ENCODE peak calls at places on chromosomes 4 and X, in ten cellular contexts. One of them, this sample, is unnamed.

GRCh38 chr4:89737888-89738287 is 99.1 kb downstream of the SNCA start:
- DNase-seq in lower leg skin: no peak
- DNase-seq in Peyer's patch: no peak
- DNase-seq in body of pancreas: no peak
- DNase-seq in NB4: no peak
- DNase-seq in A549: no peak
- DNase-seq in tibial nerve: no peak
- DNase-seq in ovary: no peak
- DNase-seq in sigmoid colon: no peak
- DNase-seq in thyroid gland: no peak
- DNase-seq in this sample: no peak

GRCh38 chrX:29397506-29397905 is 810.3 kb downstream of the IL1RAPL1 start:
- DNase-seq in lower leg skin: no peak
- DNase-seq in Peyer's patch: no peak
- DNase-seq in body of pancreas: no peak
- DNase-seq in NB4: no peak
- DNase-seq in A549: no peak
- DNase-seq in tibial nerve: no peak
- DNase-seq in ovary: no peak
- DNase-seq in sigmoid colon: no peak
- DNase-seq in thyroid gland: no peak
- DNase-seq in this sample: no peak

GRCh38 chrX:12564221-12564620 is 227.0 kb upstream of the PRPS2 start:
- DNase-seq in lower leg skin: no peak
- DNase-seq in Peyer's patch: no peak
- DNase-seq in body of pancreas: no peak
- DNase-seq in NB4: no peak
- DNase-seq in A549: no peak
- DNase-seq in tibial nerve: no peak
- DNase-seq in ovary: no peak
- DNase-seq in sigmoid colon: no peak
- DNase-seq in thyroid gland: no peak
- DNase-seq in this sample: no peak

GRCh38 chr4:27176881-27177280 is 316.2 kb downstream of the STIM2 start:
- DNase-seq in lower leg skin: no peak
- DNase-seq in Peyer's patch: no peak
- DNase-seq in body of pancreas: no peak
- DNase-seq in NB4: no peak
- DNase-seq in A549: no peak
- DNase-seq in tibial nerve: no peak
- DNase-seq in ovary: no peak
- DNase-seq in sigmoid colon: no peak
- DNase-seq in thyroid gland: no peak
- DNase-seq in this sample: no peak

GRCh38 chrX:130770615-130771014 is 132.4 kb downstream of the ENOX2 start:
- DNase-seq in lower leg skin: no peak
- DNase-seq in Peyer's patch: no peak
- DNase-seq in body of pancreas: no peak
- DNase-seq in NB4: peak
- DNase-seq in A549: no peak
- DNase-seq in tibial nerve: no peak
- DNase-seq in ovary: no peak
- DNase-seq in sigmoid colon: no peak
- DNase-seq in thyroid gland: no peak
- DNase-seq in this sample: no peak

GRCh38 chr4:41692717-41693345 is 55.7 kb downstream of the PHOX2B start:
- DNase-seq in lower leg skin: no peak
- DNase-seq in Peyer's patch: no peak
- DNase-seq in body of pancreas: peak
- DNase-seq in NB4: peak
- DNase-seq in A549: peak
- DNase-seq in tibial nerve: no peak
- DNase-seq in ovary: peak
- DNase-seq in sigmoid colon: peak
- DNase-seq in thyroid gland: peak
- DNase-seq in this sample: no peak

GRCh38 chr4:24321151-24321550 is 263.2 kb downstream of the DHX15 start:
- DNase-seq in lower leg skin: no peak
- DNase-seq in Peyer's patch: no peak
- DNase-seq in body of pancreas: no peak
- DNase-seq in NB4: no peak
- DNase-seq in A549: no peak
- DNase-seq in tibial nerve: no peak
- DNase-seq in ovary: no peak
- DNase-seq in sigmoid colon: no peak
- DNase-seq in thyroid gland: no peak
- DNase-seq in this sample: no peak

GRCh38 chr4:113604955-113605354 is 156.6 kb downstream of the CAMK2D start:
- DNase-seq in lower leg skin: no peak
- DNase-seq in Peyer's patch: no peak
- DNase-seq in body of pancreas: no peak
- DNase-seq in NB4: no peak
- DNase-seq in A549: peak
- DNase-seq in tibial nerve: no peak
- DNase-seq in ovary: no peak
- DNase-seq in sigmoid colon: no peak
- DNase-seq in thyroid gland: no peak
- DNase-seq in this sample: no peak

GRCh38 chrX:69109706-69110635 is 55.3 kb downstream of the PJA1 start:
- DNase-seq in lower leg skin: peak
- DNase-seq in Peyer's patch: no peak
- DNase-seq in body of pancreas: no peak
- DNase-seq in NB4: no peak
- DNase-seq in A549: peak
- DNase-seq in tibial nerve: peak
- DNase-seq in ovary: no peak
- DNase-seq in sigmoid colon: no peak
- DNase-seq in thyroid gland: no peak
- DNase-seq in this sample: peak

GRCh38 chrX:111322231-111322855 is 52.1 kb upstream of the CAPN6 start:
- DNase-seq in lower leg skin: no peak
- DNase-seq in Peyer's patch: no peak
- DNase-seq in body of pancreas: no peak
- DNase-seq in NB4: peak
- DNase-seq in A549: no peak
- DNase-seq in tibial nerve: no peak
- DNase-seq in ovary: no peak
- DNase-seq in sigmoid colon: no peak
- DNase-seq in thyroid gland: no peak
- DNase-seq in this sample: no peak

GRCh38 chr4:43776371-43776770 is 672.2 kb downstream of the KCTD8 start:
- DNase-seq in lower leg skin: no peak
- DNase-seq in Peyer's patch: no peak
- DNase-seq in body of pancreas: no peak
- DNase-seq in NB4: peak
- DNase-seq in A549: peak
- DNase-seq in tibial nerve: no peak
- DNase-seq in ovary: no peak
- DNase-seq in sigmoid colon: no peak
- DNase-seq in thyroid gland: no peak
- DNase-seq in this sample: no peak

GRCh38 chr4:117421706-117422105 is 336.3 kb upstream of the TRAM1L1 start:
- DNase-seq in lower leg skin: no peak
- DNase-seq in Peyer's patch: no peak
- DNase-seq in body of pancreas: no peak
- DNase-seq in NB4: no peak
- DNase-seq in A549: no peak
- DNase-seq in tibial nerve: no peak
- DNase-seq in ovary: no peak
- DNase-seq in sigmoid colon: no peak
- DNase-seq in thyroid gland: no peak
- DNase-seq in this sample: no peak

GRCh38 chr4:48472794-48473193 is 10.3 kb upstream of the SLC10A4 start:
- DNase-seq in lower leg skin: no peak
- DNase-seq in Peyer's patch: no peak
- DNase-seq in body of pancreas: no peak
- DNase-seq in NB4: no peak
- DNase-seq in A549: no peak
- DNase-seq in tibial nerve: no peak
- DNase-seq in ovary: no peak
- DNase-seq in sigmoid colon: no peak
- DNase-seq in thyroid gland: no peak
- DNase-seq in this sample: no peak

GRCh38 chr4:73019462-73020047 is 50.0 kb downstream of the COX18 start:
- DNase-seq in lower leg skin: no peak
- DNase-seq in Peyer's patch: no peak
- DNase-seq in body of pancreas: no peak
- DNase-seq in NB4: peak
- DNase-seq in A549: peak
- DNase-seq in tibial nerve: no peak
- DNase-seq in ovary: no peak
- DNase-seq in sigmoid colon: no peak
- DNase-seq in thyroid gland: peak
- DNase-seq in this sample: no peak

GRCh38 chrX:68916891-68917290 is 88.1 kb downstream of the EFNB1 start:
- DNase-seq in lower leg skin: no peak
- DNase-seq in Peyer's patch: no peak
- DNase-seq in body of pancreas: no peak
- DNase-seq in NB4: no peak
- DNase-seq in A549: no peak
- DNase-seq in tibial nerve: no peak
- DNase-seq in ovary: no peak
- DNase-seq in sigmoid colon: no peak
- DNase-seq in thyroid gland: no peak
- DNase-seq in this sample: no peak

GRCh38 chr4:6472387-6473263 is at the start of gene PPP2R2C:
- DNase-seq in lower leg skin: peak
- DNase-seq in Peyer's patch: no peak
- DNase-seq in body of pancreas: no peak
- DNase-seq in NB4: no peak
- DNase-seq in A549: peak
- DNase-seq in tibial nerve: no peak
- DNase-seq in ovary: no peak
- DNase-seq in sigmoid colon: peak
- DNase-seq in thyroid gland: no peak
- DNase-seq in this sample: peak

GRCh38 chr4:27003602-27004238 is 143.1 kb downstream of the STIM2 start:
- DNase-seq in lower leg skin: no peak
- DNase-seq in Peyer's patch: no peak
- DNase-seq in body of pancreas: no peak
- DNase-seq in NB4: peak
- DNase-seq in A549: no peak
- DNase-seq in tibial nerve: no peak
- DNase-seq in ovary: no peak
- DNase-seq in sigmoid colon: no peak
- DNase-seq in thyroid gland: no peak
- DNase-seq in this sample: no peak

GRCh38 chrX:6708676-6709075 is 173.8 kb upstream of the VCX3A start:
- DNase-seq in lower leg skin: no peak
- DNase-seq in Peyer's patch: no peak
- DNase-seq in body of pancreas: no peak
- DNase-seq in NB4: no peak
- DNase-seq in A549: no peak
- DNase-seq in tibial nerve: no peak
- DNase-seq in ovary: no peak
- DNase-seq in sigmoid colon: no peak
- DNase-seq in thyroid gland: no peak
- DNase-seq in this sample: no peak

DNA sequence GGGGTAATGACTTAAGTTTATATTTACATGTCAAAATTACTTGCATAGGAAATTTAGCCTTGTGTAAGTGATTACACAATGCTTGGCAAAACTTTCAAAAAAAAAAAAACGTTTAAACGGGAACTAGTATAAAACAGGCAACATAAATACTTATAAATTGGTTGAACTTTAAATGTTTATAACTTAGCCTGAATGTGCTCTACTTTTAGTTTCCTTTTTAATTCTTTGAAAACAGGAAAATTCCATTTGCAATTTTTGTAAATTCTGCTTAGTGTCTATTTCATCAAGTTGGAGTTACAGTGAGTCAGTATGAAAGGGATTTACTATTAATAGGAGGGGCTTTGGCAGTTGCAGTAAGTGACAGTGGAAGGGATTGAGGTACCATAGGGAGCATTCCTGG is 2.6 kb downstream of the STAG2 start:
- DNase-seq in lower leg skin: no peak
- DNase-seq in Peyer's patch: no peak
- DNase-seq in body of pancreas: no peak
- DNase-seq in NB4: peak
- DNase-seq in A549: no peak
- DNase-seq in tibial nerve: no peak
- DNase-seq in ovary: no peak
- DNase-seq in sigmoid colon: no peak
- DNase-seq in thyroid gland: no peak
- DNase-seq in this sample: no peak
- H3K4me3 ChIP-seq in lower leg skin: no peak
- H3K4me3 ChIP-seq in Peyer's patch: peak
- H3K4me3 ChIP-seq in body of pancreas: no peak
- H3K4me3 ChIP-seq in NB4: peak
- H3K4me3 ChIP-seq in A549: no peak
- H3K4me3 ChIP-seq in tibial nerve: no peak
- H3K4me3 ChIP-seq in ovary: no peak
- H3K4me3 ChIP-seq in sigmoid colon: peak
- H3K4me3 ChIP-seq in thyroid gland: no peak
- H3K4me3 ChIP-seq in this sample: no peak

GRCh38 chr4:1032861-1033260 is 21.4 kb downstream of the FGFRL1 start:
- DNase-seq in lower leg skin: no peak
- DNase-seq in Peyer's patch: no peak
- DNase-seq in body of pancreas: no peak
- DNase-seq in NB4: no peak
- DNase-seq in A549: no peak
- DNase-seq in tibial nerve: no peak
- DNase-seq in ovary: no peak
- DNase-seq in sigmoid colon: no peak
- DNase-seq in thyroid gland: no peak
- DNase-seq in this sample: no peak
- TF ChIP-seq POLR2A in lower leg skin: no peak
- TF ChIP-seq POLR2A in Peyer's patch: no peak
- TF ChIP-seq POLR2A in body of pancreas: no peak
- TF ChIP-seq POLR2A in NB4: no peak
- TF ChIP-seq POLR2A in A549: no peak
- TF ChIP-seq POLR2A in tibial nerve: no peak
- TF ChIP-seq POLR2A in ovary: no peak
- TF ChIP-seq POLR2A in sigmoid colon: no peak
- TF ChIP-seq POLR2A in thyroid gland: no peak
- TF ChIP-seq POLR2A in this sample: no peak

GRCh38 chr4:56570041-56570440 is 64.5 kb downstream of the ARL9 start:
- DNase-seq in lower leg skin: no peak
- DNase-seq in Peyer's patch: no peak
- DNase-seq in body of pancreas: no peak
- DNase-seq in NB4: no peak
- DNase-seq in A549: no peak
- DNase-seq in tibial nerve: no peak
- DNase-seq in ovary: no peak
- DNase-seq in sigmoid colon: no peak
- DNase-seq in thyroid gland: no peak
- DNase-seq in this sample: no peak

GRCh38 chr4:56575820-56576429 is 70.3 kb downstream of the ARL9 start:
- DNase-seq in lower leg skin: no peak
- DNase-seq in Peyer's patch: no peak
- DNase-seq in body of pancreas: no peak
- DNase-seq in NB4: peak
- DNase-seq in A549: peak
- DNase-seq in tibial nerve: no peak
- DNase-seq in ovary: no peak
- DNase-seq in sigmoid colon: no peak
- DNase-seq in thyroid gland: no peak
- DNase-seq in this sample: no peak
- TF ChIP-seq CTCF in lower leg skin: no peak
- TF ChIP-seq CTCF in Peyer's patch: peak
- TF ChIP-seq CTCF in body of pancreas: no peak
- TF ChIP-seq CTCF in NB4: peak
- TF ChIP-seq CTCF in A549: peak
- TF ChIP-seq CTCF in tibial nerve: no peak
- TF ChIP-seq CTCF in ovary: no peak
- TF ChIP-seq CTCF in sigmoid colon: peak
- TF ChIP-seq CTCF in thyroid gland: peak
- TF ChIP-seq CTCF in this sample: no peak

GRCh38 chrX:13691845-13692334 is 3.0 kb downstream of the RAB9A start:
- DNase-seq in lower leg skin: no peak
- DNase-seq in Peyer's patch: no peak
- DNase-seq in body of pancreas: peak
- DNase-seq in NB4: no peak
- DNase-seq in A549: no peak
- DNase-seq in tibial nerve: no peak
- DNase-seq in ovary: no peak
- DNase-seq in sigmoid colon: no peak
- DNase-seq in thyroid gland: no peak
- DNase-seq in this sample: no peak
- H3K4me3 ChIP-seq in lower leg skin: no peak
- H3K4me3 ChIP-seq in Peyer's patch: no peak
- H3K4me3 ChIP-seq in body of pancreas: no peak
- H3K4me3 ChIP-seq in NB4: no peak
- H3K4me3 ChIP-seq in A549: no peak
- H3K4me3 ChIP-seq in tibial nerve: no peak
- H3K4me3 ChIP-seq in ovary: no peak
- H3K4me3 ChIP-seq in sigmoid colon: no peak
- H3K4me3 ChIP-seq in thyroid gland: no peak
- H3K4me3 ChIP-seq in this sample: no peak